ENCODE peak calls at places on chromosomes 11 and 22, in seven cellular contexts. R is HFF-Myc, V is neural crest cell, J is esophagus squamous epithelium, W is foreskin keratinocyte, P is brain microvascular endothelial cell, Y is choroid plexus epithelial cell. I is an unnamed sample.
A peak's percentile ranks its signal among the peaks of the same experiment; 100 is the strongest.

GRCh38 chr11:115760528-115760837 is 256.3 kb upstream of the CADM1 start:
- DNase-seq in R (no peak), V (peak; percentile 24), J (no peak), W (no peak), P (no peak), Y (no peak), I (no peak)

GRCh38 chr11:27934830-27935145 is 173.2 kb downstream of the KIF18A start:
- DNase-seq in R (peak; percentile 94), V (no peak), J (no peak), W (peak; percentile 93), P (peak; percentile 96), Y (peak; percentile 97), I (peak; percentile 88)

GRCh38 chr11:126924381-126924780 is 76.2 kb downstream of the KIRREL3 start:
- DNase-seq in R (no peak), V (no peak), J (no peak), W (no peak), P (no peak), Y (no peak), I (no peak)

GRCh38 chr22:25122136-25122764 is 77.4 kb upstream of the CRYBB3 start:
- DNase-seq in R (no peak), V (no peak), J (no peak), W (no peak), P (no peak), Y (no peak), I (no peak)

GRCh38 chr11:119641991-119642745 is 86.8 kb downstream of the NECTIN1 start:
- DNase-seq in R (peak; percentile 9), V (no peak), J (no peak), W (no peak), P (peak; percentile 4), Y (peak; percentile 26), I (peak; percentile 54)

GRCh38 chr11:81000334-81001100 is 1559.7 kb upstream of the TENM4 start:
- DNase-seq in R (no peak), V (no peak), J (no peak), W (no peak), P (no peak), Y (no peak), I (no peak)

GRCh38 chr22:46443850-46444389 is 93.5 kb downstream of the CELSR1 start:
- DNase-seq in R (no peak), V (no peak), J (no peak), W (no peak), P (no peak), Y (no peak), I (no peak)

GRCh38 chr11:96257972-96258951 is 84.7 kb downstream of the MAML2 start:
- DNase-seq in R (peak; percentile 55), V (no peak), J (no peak), W (no peak), P (no peak), Y (peak; percentile 77), I (no peak)

GRCh38 chr11:26088391-26088790 is 243.5 kb upstream of the ANO3 start:
- DNase-seq in R (no peak), V (no peak), J (no peak), W (peak; percentile 49), P (no peak), Y (no peak), I (no peak)

GRCh38 chr22:41197808-41198585 is 7.1 kb upstream of the L3MBTL2 start:
- DNase-seq in R (no peak), V (no peak), J (no peak), W (no peak), P (no peak), Y (no peak), I (no peak)

GRCh38 chr11:61472282-61472681 is 36.3 kb upstream of the LRRC10B start:
- DNase-seq in R (no peak), V (no peak), J (no peak), W (no peak), P (no peak), Y (no peak), I (no peak)

GRCh38 chr11:113401718-113402117 is 14.1 kb downstream of the ANKK1 start:
- DNase-seq in R (peak; percentile 9), V (no peak), J (no peak), W (peak; percentile 68), P (no peak), Y (no peak), I (peak; percentile 99)

GRCh38 chr11:77981346-77981947 is 13.0 kb downstream of the INTS4 start:
- DNase-seq in R (no peak), V (no peak), J (no peak), W (no peak), P (no peak), Y (no peak), I (no peak)

GRCh38 chr22:31230155-31230870 is 18.2 kb downstream of the LIMK2 start:
- DNase-seq in R (no peak), V (no peak), J (no peak), W (no peak), P (no peak), Y (peak; percentile 81), I (no peak)

GRCh38 chr11:69353696-69354544 is 60.0 kb downstream of the MYEOV start:
- DNase-seq in R (no peak), V (no peak), J (no peak), W (peak; percentile 49), P (peak; percentile 8), Y (peak; percentile 74), I (no peak)

GRCh38 chr11:78432058-78432515 is 14.5 kb upstream of the GAB2 start:
- DNase-seq in R (no peak), V (peak; percentile 17), J (no peak), W (no peak), P (no peak), Y (no peak), I (peak; percentile 30)

GRCh38 chr22:31286360-31287255 is 5.7 kb downstream of the PIK3IP1 start:
- DNase-seq in R (no peak), V (no peak), J (peak; percentile 24), W (no peak), P (no peak), Y (peak; percentile 79), I (no peak)

GRCh38 chr11:109704432-109704831 is 282.4 kb downstream of the C11orf87 start:
- DNase-seq in R (no peak), V (no peak), J (no peak), W (no peak), P (no peak), Y (no peak), I (no peak)

GRCh38 chr22:48807155-48807554 is 1020.5 kb downstream of the BRD1 start:
- DNase-seq in R (no peak), V (no peak), J (no peak), W (no peak), P (no peak), Y (no peak), I (no peak)

GRCh38 chr11:90639687-90640086 is 416.8 kb upstream of the CHORDC1 start:
- DNase-seq in R (no peak), V (no peak), J (no peak), W (no peak), P (peak; percentile 17), Y (peak; percentile 60), I (peak; percentile 34)

GRCh38 chr22:46542011-46542985 is 4.9 kb upstream of the CELSR1 start:
- DNase-seq in R (no peak), V (peak; percentile 78), J (no peak), W (no peak), P (peak; percentile 47), Y (peak; percentile 73), I (peak; percentile 71)

GRCh38 chr22:30036656-30037055 is 43.6 kb upstream of the HORMAD2 start:
- DNase-seq in R (no peak), V (no peak), J (no peak), W (no peak), P (peak; percentile 25), Y (no peak), I (peak; percentile 9)

GRCh38 chr11:57871231-57871630 is 109.6 kb downstream of the CTNND1 start:
- DNase-seq in R (no peak), V (no peak), J (no peak), W (no peak), P (no peak), Y (no peak), I (no peak)

GRCh38 chr22:32265882-32266767 is 11.0 kb upstream of the SLC5A4 start:
- DNase-seq in R (peak; percentile 33), V (peak; percentile 71), J (no peak), W (peak; percentile 16), P (peak; percentile 67), Y (peak; percentile 81), I (peak; percentile 82)

GRCh38 chr22:43889366-43890253 is 2.2 kb downstream of the PNPLA5 start:
- DNase-seq in R (no peak), V (no peak), J (no peak), W (no peak), P (no peak), Y (peak; percentile 55), I (peak; percentile 42)
- TF ChIP-seq CTCF in R (peak; percentile 28), V (no peak), J (no peak), W (peak; percentile 49), P (peak; percentile 50), Y (peak; percentile 52), I (peak; percentile 17)

DNA sequence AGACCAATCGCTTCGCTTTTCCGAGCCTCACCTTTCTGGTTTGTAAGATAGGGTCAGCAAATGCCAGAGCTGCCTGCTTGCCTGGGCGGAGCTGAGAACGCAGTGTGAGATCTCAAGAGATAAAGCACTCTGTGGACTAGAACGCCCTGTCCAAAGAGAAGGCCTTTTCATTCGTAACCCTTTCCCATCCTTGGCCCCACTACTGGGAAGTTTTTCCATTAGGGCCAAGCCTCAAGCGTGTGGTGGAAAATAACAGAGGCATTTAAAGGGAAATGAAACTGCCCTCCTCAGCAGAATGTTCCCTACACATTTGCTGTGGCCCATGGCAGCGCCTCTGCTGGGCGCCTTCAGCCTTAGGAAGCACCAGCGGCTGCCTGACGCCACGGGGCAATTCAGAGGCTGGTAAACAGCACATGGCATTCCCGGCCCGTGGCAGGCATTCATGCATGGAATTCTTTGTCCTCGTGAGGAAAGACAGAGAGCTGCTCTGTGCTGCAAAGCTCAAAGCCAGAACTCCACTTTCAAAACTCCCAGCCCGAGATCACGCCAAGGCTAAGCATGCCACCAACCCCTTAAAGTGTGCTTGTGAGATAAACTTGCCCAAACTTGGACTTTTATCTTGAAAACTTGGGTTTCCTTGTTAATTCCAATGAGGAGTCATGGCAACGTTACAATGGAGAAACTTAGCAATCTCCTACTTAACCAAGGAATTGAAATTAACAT is 38.1 kb downstream of the AHNAK start:
- DNase-seq in R (no peak), V (peak; percentile 46), J (no peak), W (peak; percentile 41), P (peak; percentile 17), Y (peak; percentile 57), I (peak; percentile 60)
- TF ChIP-seq CTCF in R (peak; percentile 58), V (peak; percentile 59), J (peak; percentile 36), W (peak; percentile 69), P (peak; percentile 79), Y (peak; percentile 70), I (peak; percentile 29)

DNA sequence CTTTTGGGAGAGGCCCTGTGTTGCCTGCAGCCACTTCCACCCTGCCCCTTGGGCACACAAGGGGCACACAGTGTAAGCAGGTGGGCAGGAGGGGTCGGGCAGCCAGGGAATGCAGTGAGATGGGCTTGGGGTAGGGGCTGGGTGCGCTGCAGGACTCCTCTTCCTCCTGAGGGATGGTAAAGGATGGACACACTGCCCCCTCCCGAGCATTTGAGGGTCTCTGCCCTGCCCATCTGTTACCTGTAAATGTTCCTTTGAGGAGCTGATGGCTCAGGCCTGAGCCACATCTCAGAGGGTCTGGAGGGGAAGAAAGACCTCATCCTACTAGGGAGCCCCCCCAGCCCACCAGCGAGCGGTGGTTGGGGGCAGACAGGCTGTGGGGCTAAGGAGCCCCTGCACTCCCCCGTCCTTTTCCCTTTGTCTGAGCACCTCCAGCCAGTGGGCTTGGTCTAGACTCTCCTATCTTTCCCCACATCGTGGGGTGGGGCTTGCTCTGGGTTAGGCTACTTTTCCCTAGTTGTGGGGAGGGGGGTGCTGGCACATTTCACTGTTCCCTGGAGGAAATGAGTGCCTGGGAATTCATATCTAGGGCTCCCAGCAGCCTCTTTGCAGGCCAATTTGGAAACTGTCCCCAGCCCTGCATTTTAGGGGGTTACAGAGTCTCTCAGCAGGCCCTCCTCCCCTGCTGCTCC is 1.7 kb upstream of the TSSC4 start:
- DNase-seq in R (no peak), V (no peak), J (no peak), W (no peak), P (no peak), Y (no peak), I (no peak)
- TF ChIP-seq CTCF in R (peak; percentile 10), V (no peak), J (no peak), W (peak; percentile 2), P (no peak), Y (no peak), I (no peak)

GRCh38 chr11:65719887-65720236 is 736 bp downstream of the RNASEH2C start:
- DNase-seq in R (no peak), V (no peak), J (no peak), W (no peak), P (peak; percentile 29), Y (peak; percentile 48), I (peak; percentile 30)
- TF ChIP-seq CTCF in R (no peak), V (no peak), J (no peak), W (no peak), P (peak; percentile 3), Y (peak; percentile 31), I (no peak)